ENCODE peak calls at places on chromosome 17, in eight cellular contexts. T is thoracic aorta, R is pancreas, O is stomach, K is ovary, C is A673, I is heart left ventricle, E is body of pancreas. W is an unnamed sample.

GRCh38 chr17:1072551-1072961 is 75.6 kb downstream of the TIMM22 start:
- DNase-seq in R (no peak), T (no peak), I (peak; percentile 39), C (no peak), E (no peak), O (no peak), K (no peak), W (no peak)

GRCh38 chr17:2939714-2940351 is 123.6 kb downstream of the OR1D5 start:
- DNase-seq in C (no peak), R (no peak), I (peak; percentile 67), T (no peak), K (no peak), E (peak; percentile 39), O (peak; percentile 57), W (no peak)

GRCh38 chr17:50278526-50279180 is 4.4 kb downstream of the TMEM92 start:
- DNase-seq in R (no peak), I (no peak), E (no peak), C (no peak), T (no peak), K (no peak), O (no peak), W (no peak)

GRCh38 chr17:80252871-80253270 is 7.8 kb upstream of the RNF213 start:
- DNase-seq in T (no peak), O (peak; percentile 83), C (peak; percentile 60), K (no peak), E (peak; percentile 76), I (no peak), R (peak; percentile 68), W (peak; percentile 76)

GRCh38 chr17:3557768-3558583 is at the start of gene TRPV3:
- DNase-seq in K (peak; percentile 32), O (peak; percentile 72), E (peak; percentile 60), I (no peak), C (no peak), R (peak; percentile 88), T (no peak), W (peak; percentile 59)

GRCh38 chr17:39576187-39576586 is 31.5 kb downstream of the NEUROD2 start:
- DNase-seq in O (no peak), K (no peak), C (peak; percentile 48), I (no peak), E (no peak), T (no peak), R (no peak), W (no peak)

GRCh38 chr17:37750768-37751466 is 6.1 kb upstream of the HNF1B start:
- DNase-seq in R (no peak), C (no peak), E (peak; percentile 60), T (no peak), K (no peak), I (no peak), O (no peak), W (no peak)

GRCh38 chr17:47877368-47878034 is 18.5 kb upstream of the SP2 start:
- DNase-seq in I (peak; percentile 0), K (no peak), C (no peak), R (no peak), O (no peak), T (no peak), E (no peak), W (no peak)

GRCh38 chr17:382644-383533 is 30.3 kb upstream of the RPH3AL start:
- DNase-seq in C (peak; percentile 37), E (peak; percentile 59), I (no peak), K (peak; percentile 49), O (no peak), R (no peak), T (no peak), W (no peak)

GRCh38 chr17:56290486-56291118 is 137.3 kb downstream of the ANKFN1 start:
- DNase-seq in O (no peak), R (no peak), C (no peak), T (no peak), K (no peak), I (no peak), E (no peak), W (no peak)

GRCh38 chr17:8679136-8679535 is 48.6 kb upstream of the MYH10 start:
- DNase-seq in I (no peak), T (no peak), C (no peak), E (no peak), K (no peak), O (no peak), R (no peak), W (no peak)

GRCh38 chr17:74514632-74515035 is 16.6 kb downstream of the CD300LB start:
- DNase-seq in C (no peak), I (no peak), K (no peak), R (no peak), T (no peak), E (no peak), O (peak; percentile 25), W (no peak)

GRCh38 chr17:15398291-15398690 is 56.9 kb upstream of the TEKT3 start:
- DNase-seq in C (peak; percentile 43), R (no peak), E (peak; percentile 30), O (no peak), I (no peak), K (no peak), T (no peak), W (no peak)

GRCh38 chr17:44922746-44923470 is 7.6 kb upstream of the GFAP start:
- DNase-seq in I (peak; percentile 47), R (no peak), E (no peak), C (no peak), K (no peak), T (no peak), O (no peak), W (no peak)

GRCh38 chr17:80990921-80991644 is 558 bp upstream of the CHMP6 start:
- DNase-seq in R (no peak), C (no peak), T (no peak), O (no peak), K (no peak), I (no peak), E (no peak), W (no peak)

GRCh38 chr17:49995055-49995738 is at the start of gene DLX3:
- DNase-seq in C (peak; percentile 86), E (peak; percentile 76), R (peak; percentile 62), I (peak; percentile 85), K (peak; percentile 72), O (peak; percentile 81), T (peak; percentile 42), W (peak; percentile 73)

DNA sequence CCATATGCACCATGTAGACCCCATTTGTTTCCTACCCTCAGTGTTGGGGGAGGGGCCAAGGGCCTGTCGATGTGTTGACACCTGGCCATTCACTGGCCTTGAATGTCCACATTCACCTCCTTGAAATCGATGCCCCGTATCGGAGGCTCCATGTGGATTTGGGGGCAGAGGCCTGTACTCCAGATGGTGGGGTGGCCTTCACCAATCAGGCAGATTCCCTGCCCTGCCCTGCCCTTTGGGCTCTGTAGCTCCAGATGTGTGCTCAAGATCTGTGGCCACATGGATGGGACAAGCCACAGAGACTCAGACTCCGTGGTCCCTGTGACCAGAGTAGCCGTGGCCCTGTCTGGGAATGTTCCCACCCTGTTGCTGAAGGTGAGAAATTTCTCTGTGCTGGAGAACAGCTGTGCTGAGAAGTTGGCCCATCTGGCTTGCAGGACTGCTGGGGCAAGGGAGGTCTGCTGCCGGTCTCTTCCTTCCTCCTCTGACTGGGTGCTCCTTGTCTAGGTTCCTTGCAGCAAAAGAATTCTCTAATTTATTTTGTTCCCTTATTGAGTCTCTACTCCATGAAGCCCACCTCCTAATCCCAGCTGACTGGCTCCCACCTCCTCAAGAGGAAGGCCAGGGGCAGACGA is 221.3 kb downstream of the SEC14L1 start:
- DNase-seq in E (no peak), R (no peak), C (no peak), O (no peak), T (no peak), I (no peak), K (no peak), W (no peak)
- H3K4me1 ChIP-seq in E (peaks cover 37% of the 10 kb centered on the region), R (peaks cover 11% of the 10 kb centered on the region), C (peaks cover 34% of the 10 kb centered on the region), O (peaks cover 62% of the 10 kb centered on the region), T (peaks cover 24% of the 10 kb centered on the region), I (peaks cover 45% of the 10 kb centered on the region), K (peaks cover 22% of the 10 kb centered on the region), W (no peaks in the 10 kb centered on the region)

DNA sequence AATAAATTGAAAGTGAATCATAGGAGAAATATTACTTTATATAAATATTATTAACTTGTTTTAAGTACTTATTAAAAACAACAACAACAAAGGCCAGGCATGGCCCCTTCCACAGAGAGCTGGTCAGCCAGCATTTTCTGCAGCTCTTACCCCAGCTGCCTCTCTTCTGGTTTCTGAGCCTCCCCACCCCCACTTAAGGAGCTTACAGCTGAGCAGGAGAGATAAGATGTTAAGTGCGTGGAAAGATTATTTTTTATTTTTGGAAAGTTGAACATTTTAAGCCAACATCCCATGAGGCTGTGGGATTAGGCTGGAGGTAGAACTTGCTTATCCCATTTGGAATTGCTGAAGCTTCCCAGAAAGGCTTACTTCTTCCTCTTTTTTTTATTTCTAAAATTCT is 401.2 kb downstream of the SEC14L1 start:
- DNase-seq in I (no peak), C (no peak), E (no peak), T (no peak), R (no peak), O (no peak), K (no peak), W (no peak)
- H3K27ac ChIP-seq in I (peak overlapping the region; percentile 61), C (no peak overlapping the region), E (no peak overlapping the region), T (peak overlapping the region; percentile 13), R (no peak overlapping the region), O (no peak overlapping the region), K (no peak overlapping the region), W (peak overlapping the region; percentile 11)

GRCh38 chr17:69143683-69144231 is 2.1 kb upstream of the ABCA6 start:
- DNase-seq in T (no peak), C (no peak), O (no peak), R (no peak), I (no peak), E (no peak), K (no peak), W (no peak)
- TF ChIP-seq CTCF in T (no peak), C (no peak), O (no peak), R (no peak), I (no peak), E (no peak), K (no peak), W (no peak)

GRCh38 chr17:42411905-42412679 is 11.0 kb downstream of the CAVIN1 start:
- DNase-seq in T (no peak), E (no peak), I (no peak), C (no peak), K (no peak), R (no peak), O (no peak), W (no peak)

GRCh38 chr17:42413464-42414040 is 9.5 kb downstream of the CAVIN1 start:
- DNase-seq in E (no peak), K (no peak), I (no peak), R (no peak), O (no peak), T (no peak), C (no peak), W (no peak)

GRCh38 chr17:42409467-42410351 is 13.3 kb downstream of the CAVIN1 start:
- DNase-seq in K (peak; percentile 84), I (no peak), T (peak; percentile 73), O (peak; percentile 40), C (no peak), R (no peak), E (peak; percentile 48), W (peak; percentile 79)

GRCh38 chr17:42408076-42408475 is 15.0 kb downstream of the CAVIN1 start:
- DNase-seq in E (no peak), I (no peak), R (no peak), T (no peak), K (no peak), O (no peak), C (peak; percentile 61), W (no peak)

DNA sequence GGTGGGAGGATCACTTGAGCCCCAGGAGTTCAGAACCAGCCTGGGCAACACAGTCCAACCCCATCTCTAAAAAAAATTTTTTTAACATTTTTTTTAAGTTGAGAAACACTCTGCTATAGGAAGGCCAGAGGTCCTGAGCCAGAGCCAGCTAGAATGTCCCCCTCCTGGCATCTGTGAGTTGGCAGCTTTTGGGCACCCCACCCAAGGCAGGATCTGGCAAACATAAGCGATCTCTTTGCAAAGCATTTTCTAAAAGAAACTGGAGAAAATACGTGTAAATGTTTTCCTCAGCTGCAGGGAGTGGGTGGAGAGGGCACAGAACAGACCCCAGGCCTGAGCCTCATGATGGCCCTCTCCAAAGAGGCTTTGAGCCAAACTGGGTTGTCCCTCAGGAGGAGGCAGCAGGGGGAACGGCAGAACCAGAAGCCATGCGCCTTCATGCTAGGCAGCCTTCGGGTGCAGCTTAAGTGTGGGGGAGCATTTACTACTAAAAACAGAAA is 11.7 kb downstream of the CAVIN1 start:
- DNase-seq in K (no peak), R (no peak), C (no peak), O (no peak), T (no peak), I (no peak), E (no peak), W (no peak)
- H3K4me1 ChIP-seq in K (peaks cover 45% of the 10 kb centered on the region), R (peaks cover 5% of the 10 kb centered on the region), C (peaks cover 17% of the 10 kb centered on the region), O (peaks cover 99% of the 10 kb centered on the region), T (peaks cover 72% of the 10 kb centered on the region), I (peaks cover 97% of the 10 kb centered on the region), E (peaks cover 15% of the 10 kb centered on the region), W (peaks cover 30% of the 10 kb centered on the region)

W was measured in lung.